ENCODE peak calls at places on chromosomes 16 and 17, in eight cellular contexts. One of them, this sample, is unnamed.

GRCh38 chr17:75734674-75735294 is 13.5 kb downstream of the ITGB4 start:
- DNase-seq in body of pancreas: no peak
- DNase-seq in heart left ventricle: no peak
- DNase-seq in adrenal gland: no peak
- DNase-seq in A549: no peak
- DNase-seq in PC-9: no peak
- DNase-seq in left ventricle myocardium inferior: no peak
- DNase-seq in mammary epithelial cell: no peak
- DNase-seq in this sample: no peak

GRCh38 chr16:22300427-22301071 is 3.3 kb downstream of the POLR3E start:
- DNase-seq in body of pancreas: peak; percentile 78
- DNase-seq in heart left ventricle: peak; percentile 81
- DNase-seq in adrenal gland: peak; percentile 86
- DNase-seq in A549: peak; percentile 76
- DNase-seq in PC-9: peak; percentile 55
- DNase-seq in left ventricle myocardium inferior: peak; percentile 59
- DNase-seq in mammary epithelial cell: peak; percentile 39
- DNase-seq in this sample: peak; percentile 23

GRCh38 chr16:57842606-57843005 is 40.3 kb upstream of the KIFC3 start:
- DNase-seq in body of pancreas: no peak
- DNase-seq in heart left ventricle: no peak
- DNase-seq in adrenal gland: no peak
- DNase-seq in A549: no peak
- DNase-seq in PC-9: no peak
- DNase-seq in left ventricle myocardium inferior: no peak
- DNase-seq in mammary epithelial cell: no peak
- DNase-seq in this sample: no peak

GRCh38 chr17:1455291-1455747 is 713 bp downstream of the CRK start:
- DNase-seq in body of pancreas: peak; percentile 79
- DNase-seq in heart left ventricle: peak; percentile 80
- DNase-seq in adrenal gland: peak; percentile 84
- DNase-seq in A549: peak; percentile 89
- DNase-seq in PC-9: peak; percentile 63
- DNase-seq in left ventricle myocardium inferior: peak; percentile 68
- DNase-seq in mammary epithelial cell: peak; percentile 50
- DNase-seq in this sample: peak; percentile 26

GRCh38 chr16:24499193-24499814 is 40.1 kb upstream of the RBBP6 start:
- DNase-seq in body of pancreas: peak; percentile 15
- DNase-seq in heart left ventricle: no peak
- DNase-seq in adrenal gland: peak; percentile 44
- DNase-seq in A549: peak; percentile 50
- DNase-seq in PC-9: peak; percentile 29
- DNase-seq in left ventricle myocardium inferior: no peak
- DNase-seq in mammary epithelial cell: peak; percentile 39
- DNase-seq in this sample: no peak

GRCh38 chr17:78925662-78926555 is 722 bp upstream of the TIMP2 start:
- DNase-seq in body of pancreas: peak; percentile 80
- DNase-seq in heart left ventricle: peak; percentile 88
- DNase-seq in adrenal gland: peak; percentile 75
- DNase-seq in A549: no peak
- DNase-seq in PC-9: no peak
- DNase-seq in left ventricle myocardium inferior: peak; percentile 84
- DNase-seq in mammary epithelial cell: no peak
- DNase-seq in this sample: no peak

GRCh38 chr16:19559242-19559910 is 3.9 kb downstream of the VPS35L start:
- DNase-seq in body of pancreas: no peak
- DNase-seq in heart left ventricle: no peak
- DNase-seq in adrenal gland: no peak
- DNase-seq in A549: peak; percentile 35
- DNase-seq in PC-9: peak; percentile 9
- DNase-seq in left ventricle myocardium inferior: no peak
- DNase-seq in mammary epithelial cell: peak; percentile 20
- DNase-seq in this sample: peak; percentile 23

GRCh38 chr16:57800213-57801097 is 1.8 kb downstream of the KIFC3 start:
- DNase-seq in body of pancreas: no peak
- DNase-seq in heart left ventricle: no peak
- DNase-seq in adrenal gland: no peak
- DNase-seq in A549: no peak
- DNase-seq in PC-9: no peak
- DNase-seq in left ventricle myocardium inferior: no peak
- DNase-seq in mammary epithelial cell: no peak
- DNase-seq in this sample: no peak

GRCh38 chr16:86956437-86956836 is 360.8 kb downstream of the C16orf95 start:
- DNase-seq in body of pancreas: no peak
- DNase-seq in heart left ventricle: no peak
- DNase-seq in adrenal gland: no peak
- DNase-seq in A549: no peak
- DNase-seq in PC-9: no peak
- DNase-seq in left ventricle myocardium inferior: no peak
- DNase-seq in mammary epithelial cell: no peak
- DNase-seq in this sample: no peak

GRCh38 chr17:37770631-37771518 is 26.0 kb upstream of the HNF1B start:
- DNase-seq in body of pancreas: peak; percentile 82
- DNase-seq in heart left ventricle: peak; percentile 47
- DNase-seq in adrenal gland: peak; percentile 72
- DNase-seq in A549: peak; percentile 79
- DNase-seq in PC-9: peak; percentile 56
- DNase-seq in left ventricle myocardium inferior: peak; percentile 29
- DNase-seq in mammary epithelial cell: peak; percentile 49
- DNase-seq in this sample: no peak

GRCh38 chr17:61219460-61219859 is 180.2 kb upstream of the TBX2 start:
- DNase-seq in body of pancreas: peak; percentile 17
- DNase-seq in heart left ventricle: peak; percentile 59
- DNase-seq in adrenal gland: no peak
- DNase-seq in A549: no peak
- DNase-seq in PC-9: no peak
- DNase-seq in left ventricle myocardium inferior: peak; percentile 19
- DNase-seq in mammary epithelial cell: no peak
- DNase-seq in this sample: no peak

GRCh38 chr16:2985893-2986355 is 5.7 kb upstream of the PKMYT1 start:
- DNase-seq in body of pancreas: peak; percentile 91
- DNase-seq in heart left ventricle: peak; percentile 89
- DNase-seq in adrenal gland: peak; percentile 49
- DNase-seq in A549: no peak
- DNase-seq in PC-9: no peak
- DNase-seq in left ventricle myocardium inferior: peak; percentile 70
- DNase-seq in mammary epithelial cell: no peak
- DNase-seq in this sample: no peak

GRCh38 chr16:13999071-13999894 is 71.8 kb upstream of the MRTFB start:
- DNase-seq in body of pancreas: no peak
- DNase-seq in heart left ventricle: no peak
- DNase-seq in adrenal gland: no peak
- DNase-seq in A549: no peak
- DNase-seq in PC-9: no peak
- DNase-seq in left ventricle myocardium inferior: no peak
- DNase-seq in mammary epithelial cell: no peak
- DNase-seq in this sample: no peak

GRCh38 chr17:79978545-79978852 is 57.2 kb downstream of the TBC1D16 start:
- DNase-seq in body of pancreas: no peak
- DNase-seq in heart left ventricle: no peak
- DNase-seq in adrenal gland: peak; percentile 75
- DNase-seq in A549: no peak
- DNase-seq in PC-9: no peak
- DNase-seq in left ventricle myocardium inferior: no peak
- DNase-seq in mammary epithelial cell: no peak
- DNase-seq in this sample: no peak

GRCh38 chr16:54266363-54266955 is 20.1 kb downstream of the IRX3 start:
- DNase-seq in body of pancreas: no peak
- DNase-seq in heart left ventricle: no peak
- DNase-seq in adrenal gland: no peak
- DNase-seq in A549: no peak
- DNase-seq in PC-9: no peak
- DNase-seq in left ventricle myocardium inferior: no peak
- DNase-seq in mammary epithelial cell: no peak
- DNase-seq in this sample: no peak

GRCh38 chr16:85608515-85608885 is 4.6 kb upstream of the GSE1 start:
- DNase-seq in body of pancreas: peak; percentile 37
- DNase-seq in heart left ventricle: no peak
- DNase-seq in adrenal gland: no peak
- DNase-seq in A549: no peak
- DNase-seq in PC-9: no peak
- DNase-seq in left ventricle myocardium inferior: no peak
- DNase-seq in mammary epithelial cell: no peak
- DNase-seq in this sample: no peak

GRCh38 chr16:48256579-48257177 is 9.3 kb upstream of the ABCC11 start:
- DNase-seq in body of pancreas: no peak
- DNase-seq in heart left ventricle: no peak
- DNase-seq in adrenal gland: no peak
- DNase-seq in A549: no peak
- DNase-seq in PC-9: no peak
- DNase-seq in left ventricle myocardium inferior: no peak
- DNase-seq in mammary epithelial cell: no peak
- DNase-seq in this sample: no peak

GRCh38 chr17:19991252-19991885 is 13.7 kb upstream of the AKAP10 start:
- DNase-seq in body of pancreas: no peak
- DNase-seq in heart left ventricle: no peak
- DNase-seq in adrenal gland: peak; percentile 54
- DNase-seq in A549: no peak
- DNase-seq in PC-9: peak; percentile 8
- DNase-seq in left ventricle myocardium inferior: no peak
- DNase-seq in mammary epithelial cell: no peak
- DNase-seq in this sample: peak; percentile 27

GRCh38 chr17:66779186-66779585 is 55.7 kb upstream of the CACNG5 start:
- DNase-seq in body of pancreas: no peak
- DNase-seq in heart left ventricle: no peak
- DNase-seq in adrenal gland: no peak
- DNase-seq in A549: no peak
- DNase-seq in PC-9: no peak
- DNase-seq in left ventricle myocardium inferior: no peak
- DNase-seq in mammary epithelial cell: no peak
- DNase-seq in this sample: no peak
- H3K4me1 ChIP-seq in body of pancreas: peaks cover 4% of the 10 kb centered on the region
- H3K4me1 ChIP-seq in heart left ventricle: no peaks in the 10 kb centered on the region
- H3K4me1 ChIP-seq in adrenal gland: no peaks in the 10 kb centered on the region
- H3K4me1 ChIP-seq in A549: no peaks in the 10 kb centered on the region
- H3K4me1 ChIP-seq in PC-9: no peaks in the 10 kb centered on the region
- H3K4me1 ChIP-seq in left ventricle myocardium inferior: no peaks in the 10 kb centered on the region
- H3K4me1 ChIP-seq in mammary epithelial cell: no peaks in the 10 kb centered on the region
- H3K4me1 ChIP-seq in this sample: no peaks in the 10 kb centered on the region

GRCh38 chr17:41521574-41522261 is 3.0 kb upstream of the KRT15 start:
- DNase-seq in body of pancreas: peak; percentile 35
- DNase-seq in heart left ventricle: peak; percentile 1
- DNase-seq in adrenal gland: no peak
- DNase-seq in A549: peak; percentile 76
- DNase-seq in PC-9: peak; percentile 97
- DNase-seq in left ventricle myocardium inferior: no peak
- DNase-seq in mammary epithelial cell: peak; percentile 99
- DNase-seq in this sample: no peak
- TF ChIP-seq CTCF in body of pancreas: no peak
- TF ChIP-seq CTCF in heart left ventricle: no peak
- TF ChIP-seq CTCF in adrenal gland: no peak
- TF ChIP-seq CTCF in A549: no peak
- TF ChIP-seq CTCF in PC-9: no peak
- TF ChIP-seq CTCF in left ventricle myocardium inferior: no peak
- TF ChIP-seq CTCF in mammary epithelial cell: no peak
- TF ChIP-seq CTCF in this sample: no peak

DNA sequence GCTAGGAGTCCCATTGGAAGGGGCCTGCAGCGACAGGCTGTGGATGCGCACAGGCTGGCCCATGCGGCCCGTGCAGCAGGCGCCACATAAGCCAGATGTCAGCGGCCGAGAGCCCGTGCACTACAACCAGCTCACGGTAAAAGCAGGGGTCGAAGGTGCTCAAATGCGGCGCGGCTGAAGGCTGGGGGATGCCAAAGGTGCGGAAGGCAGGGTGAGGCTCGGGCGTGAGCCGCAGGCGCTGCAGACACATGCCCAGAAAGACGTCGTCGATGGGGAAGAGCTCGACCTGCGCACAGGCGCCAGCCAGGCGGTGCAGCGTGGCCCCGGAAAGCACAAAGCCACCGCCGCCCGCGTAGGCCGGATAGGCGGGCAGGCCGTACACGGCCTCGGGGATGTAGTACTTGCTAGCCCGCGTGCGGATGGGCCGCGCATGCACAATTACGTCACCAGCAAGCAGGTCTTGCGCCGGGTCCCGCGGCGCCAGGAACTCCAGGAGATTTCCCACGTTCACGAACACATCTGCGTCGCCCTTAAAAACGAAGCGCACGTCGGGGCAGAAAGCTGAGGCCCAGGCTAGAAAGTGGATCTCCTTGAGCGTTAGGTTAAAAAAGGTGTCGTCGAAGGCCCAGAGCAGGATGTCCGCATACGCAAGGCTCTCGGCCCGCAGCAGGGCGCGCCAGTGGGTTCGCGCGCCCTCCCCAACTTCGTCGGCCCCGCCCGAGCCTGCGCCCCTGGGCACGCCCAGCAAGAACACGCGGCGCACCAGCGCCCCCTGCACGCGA is 1.3 kb downstream of the B3GNT9 start:
- DNase-seq in body of pancreas: no peak
- DNase-seq in heart left ventricle: no peak
- DNase-seq in adrenal gland: no peak
- DNase-seq in A549: no peak
- DNase-seq in PC-9: no peak
- DNase-seq in left ventricle myocardium inferior: no peak
- DNase-seq in mammary epithelial cell: no peak
- DNase-seq in this sample: no peak
- H3K4me3 ChIP-seq in body of pancreas: no peak overlapping the region
- H3K4me3 ChIP-seq in heart left ventricle: peak overlapping the region; percentile 63
- H3K4me3 ChIP-seq in adrenal gland: peak overlapping the region; percentile 78
- H3K4me3 ChIP-seq in A549: no peak overlapping the region
- H3K4me3 ChIP-seq in PC-9: no peak overlapping the region
- H3K4me3 ChIP-seq in left ventricle myocardium inferior: peak overlapping the region; percentile 75
- H3K4me3 ChIP-seq in mammary epithelial cell: no peak overlapping the region
- H3K4me3 ChIP-seq in this sample: no peak overlapping the region

DNA sequence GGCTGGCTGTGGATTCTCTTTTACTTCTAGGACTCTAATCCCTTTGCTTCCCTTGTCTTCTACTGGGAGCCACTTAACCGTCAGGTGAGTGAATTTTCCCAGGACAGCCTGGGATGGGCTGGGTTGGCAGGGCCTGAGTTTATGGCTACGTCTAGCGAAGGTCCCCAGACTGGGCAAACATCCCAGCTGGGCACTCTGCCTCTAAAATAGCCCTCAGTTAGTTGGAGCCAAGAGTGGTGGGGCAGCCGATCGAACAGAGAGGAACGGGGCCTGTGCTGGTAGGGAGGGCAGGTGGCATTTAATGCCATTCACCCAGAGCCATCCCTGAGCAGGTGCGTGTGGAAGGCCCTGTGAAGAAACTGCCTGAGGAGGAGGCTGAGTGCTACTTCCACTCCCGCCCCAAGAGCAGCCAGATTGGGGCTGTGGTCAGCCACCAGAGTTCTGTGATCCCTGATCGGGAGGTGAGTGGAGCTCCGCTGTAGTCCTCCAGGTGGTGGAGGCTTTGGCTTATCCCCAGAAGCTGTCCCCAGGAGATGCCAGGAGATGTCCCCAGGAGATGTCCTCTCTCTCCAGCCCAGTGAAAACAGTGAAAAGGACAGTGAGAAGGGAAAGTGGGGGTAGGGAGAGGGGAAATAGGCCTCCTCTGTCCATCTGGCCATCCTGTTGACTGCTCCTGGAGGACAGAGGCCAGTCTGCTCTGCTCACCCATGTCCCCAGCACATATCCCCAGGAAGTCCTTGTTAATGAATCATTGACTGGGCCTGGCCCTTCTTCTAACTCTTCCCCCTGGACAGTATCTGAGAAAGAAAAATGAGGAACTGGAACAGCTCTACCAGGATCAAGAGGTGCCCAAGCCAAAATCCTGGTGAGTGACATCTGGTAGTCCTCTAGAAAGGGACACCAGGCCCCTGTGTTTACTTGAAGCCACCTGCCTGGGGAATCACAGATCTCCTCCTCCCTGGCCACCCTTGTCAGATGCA is 4.4 kb downstream of the PNPO start:
- DNase-seq in body of pancreas: peak; percentile 57
- DNase-seq in heart left ventricle: peak; percentile 36
- DNase-seq in adrenal gland: peak; percentile 61
- DNase-seq in A549: no peak
- DNase-seq in PC-9: no peak
- DNase-seq in left ventricle myocardium inferior: no peak
- DNase-seq in mammary epithelial cell: no peak
- DNase-seq in this sample: no peak
- H3K4me1 ChIP-seq in body of pancreas: peaks cover 96% of the 10 kb centered on the region
- H3K4me1 ChIP-seq in heart left ventricle: peaks cover 56% of the 10 kb centered on the region
- H3K4me1 ChIP-seq in adrenal gland: peaks cover 64% of the 10 kb centered on the region
- H3K4me1 ChIP-seq in A549: peaks cover 60% of the 10 kb centered on the region
- H3K4me1 ChIP-seq in PC-9: peaks cover 50% of the 10 kb centered on the region
- H3K4me1 ChIP-seq in left ventricle myocardium inferior: peaks cover 72% of the 10 kb centered on the region
- H3K4me1 ChIP-seq in mammary epithelial cell: peaks cover 50% of the 10 kb centered on the region
- H3K4me1 ChIP-seq in this sample: peaks cover 75% of the 10 kb centered on the region